ENCODE peak calls at places on chromosomes 2 and 18, in eight cellular contexts. P is GM12891, A is transverse colon, G is stomach, W is NB4, V is right lobe of liver, J is A549, N is thyroid gland. I is an unnamed sample.

GRCh38 chr18:52569492-52569891 is 229.5 kb downstream of the DCC start:
- DNase-seq in W (no peak), G (no peak), P (no peak), J (no peak), N (no peak), V (no peak), A (no peak), I (no peak)

GRCh38 chr18:2629003-2629402 is 26.5 kb upstream of the SMCHD1 start:
- DNase-seq in A (no peak), W (no peak), J (no peak), G (no peak), V (no peak), P (no peak), N (no peak), I (no peak)

GRCh38 chr18:24878289-24878688 is 417.9 kb downstream of the HRH4 start:
- DNase-seq in G (no peak), V (no peak), W (peak), N (no peak), P (no peak), A (no peak), J (no peak), I (no peak)

GRCh38 chr2:2775018-2775417 is 443.9 kb upstream of the MYT1L start:
- DNase-seq in P (no peak), A (no peak), J (no peak), N (no peak), G (no peak), W (no peak), V (no peak), I (no peak)

GRCh38 chr18:44693030-44693784 is 12.5 kb downstream of the SETBP1 start:
- DNase-seq in N (peak), P (no peak), J (no peak), A (no peak), V (no peak), W (no peak), G (no peak), I (no peak)

GRCh38 chr2:28591711-28592365 is 96.0 kb downstream of the PLB1 start:
- DNase-seq in V (no peak), W (no peak), G (no peak), P (no peak), J (no peak), A (no peak), N (no peak), I (no peak)

GRCh38 chr2:111919362-111919761 is 21.0 kb downstream of the MERTK start:
- DNase-seq in J (no peak), N (no peak), W (peak), P (no peak), V (no peak), A (no peak), G (no peak), I (no peak)

GRCh38 chr2:47520302-47520630 is 117.3 kb downstream of the MSH2 start:
- DNase-seq in N (no peak), P (no peak), V (no peak), W (peak), G (no peak), J (no peak), A (no peak), I (no peak)

GRCh38 chr2:31129835-31130561 is 8.2 kb downstream of the GALNT14 start:
- DNase-seq in J (no peak), V (no peak), A (no peak), P (no peak), N (no peak), G (no peak), W (no peak), I (no peak)

GRCh38 chr2:150080115-150080514 is 407.4 kb downstream of the RND3 start:
- DNase-seq in W (no peak), P (no peak), A (no peak), N (no peak), G (no peak), J (no peak), V (no peak), I (no peak)

GRCh38 chr2:15636972-15637785 is 45.5 kb downstream of the DDX1 start:
- DNase-seq in G (peak), A (peak), J (peak), V (peak), N (peak), W (peak), P (peak), I (peak)

GRCh38 chr2:207408086-207408794 is 121.5 kb upstream of the CREB1 start:
- DNase-seq in A (peak), P (no peak), N (no peak), J (peak), W (no peak), V (peak), G (peak), I (no peak)

GRCh38 chr2:7552825-7553550 is 635.8 kb downstream of the RNF144A start:
- DNase-seq in N (no peak), A (no peak), J (no peak), G (no peak), P (no peak), V (no peak), W (no peak), I (no peak)

GRCh38 chr2:118269408-118270051 is 181.3 kb downstream of the INSIG2 start:
- DNase-seq in P (no peak), W (peak), V (peak), N (no peak), G (no peak), J (no peak), A (no peak), I (no peak)

GRCh38 chr18:3449702-3450357 is at the start of gene TGIF1:
- DNase-seq in V (peak), N (peak), G (peak), A (peak), P (no peak), W (peak), J (no peak), I (peak)

GRCh38 chr18:79395761-79396404 is at the start of gene NFATC1:
- DNase-seq in G (peak), V (peak), P (no peak), J (peak), A (peak), N (peak), W (no peak), I (peak)

GRCh38 chr2:49110571-49111315 is 43.6 kb downstream of the FSHR start:
- DNase-seq in A (no peak), J (no peak), P (no peak), W (no peak), N (no peak), G (no peak), V (no peak), I (no peak)

GRCh38 chr2:62789518-62789917 is 84.0 kb downstream of the EHBP1 start:
- DNase-seq in V (no peak), G (no peak), J (no peak), N (no peak), W (no peak), P (no peak), A (no peak), I (no peak)

GRCh38 chr2:42618972-42619371 is 50.5 kb downstream of the MTA3 start:
- DNase-seq in W (peak), N (no peak), A (no peak), J (no peak), P (no peak), V (no peak), G (no peak), I (no peak)

GRCh38 chr18:76056467-76057194 is 438.4 kb downstream of the ZNF516 start:
- DNase-seq in G (no peak), A (peak), J (no peak), W (no peak), V (no peak), P (no peak), N (peak), I (no peak)

GRCh38 chr2:38835990-38836389 is 39.7 kb downstream of the DHX57 start:
- DNase-seq in G (no peak), J (no peak), A (no peak), W (no peak), V (no peak), P (peak), N (no peak), I (no peak)

GRCh38 chr18:79497638-79498081 is 101.9 kb downstream of the NFATC1 start:
- DNase-seq in A (no peak), N (no peak), V (no peak), P (peak), G (no peak), J (no peak), W (no peak), I (no peak)

GRCh38 chr2:60560734-60561649 is 7.5 kb upstream of the BCL11A start:
- DNase-seq in A (no peak), J (no peak), V (no peak), N (no peak), P (no peak), G (no peak), W (peak), I (no peak)

GRCh38 chr2:60567092-60567491 is 13.6 kb upstream of the BCL11A start:
- DNase-seq in W (no peak), V (no peak), J (no peak), N (no peak), P (no peak), G (no peak), A (no peak), I (no peak)

GRCh38 chr2:60567919-60568874 is 14.7 kb upstream of the BCL11A start:
- DNase-seq in A (no peak), J (no peak), G (no peak), W (no peak), P (no peak), V (no peak), N (no peak), I (no peak)

GRCh38 chr2:60569680-60570111 is 16.2 kb upstream of the BCL11A start:
- DNase-seq in G (no peak), P (no peak), J (no peak), V (no peak), W (peak), N (no peak), A (no peak), I (no peak)

DNA sequence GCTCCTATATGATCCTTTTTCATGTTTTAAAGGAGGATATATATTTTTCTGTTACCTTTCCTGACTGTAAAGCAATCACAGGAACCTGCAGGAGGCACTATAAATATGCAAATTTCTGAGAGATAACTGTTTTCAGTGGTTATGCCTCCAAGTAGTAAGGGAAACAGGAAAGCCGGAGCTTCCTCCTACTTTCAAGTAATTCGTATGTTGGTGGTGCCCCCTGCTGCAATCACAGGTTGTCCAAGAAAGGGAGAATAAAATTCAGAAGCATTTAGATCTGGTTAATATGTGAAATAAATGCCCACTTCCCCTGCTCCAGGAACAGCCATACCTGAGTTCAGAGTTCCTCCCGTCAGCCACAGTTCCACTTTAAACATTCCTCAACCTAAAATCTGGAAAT is 12.0 kb upstream of the BCL11A start:
- DNase-seq in P (no peak), N (no peak), G (no peak), W (peak), V (no peak), J (no peak), A (peak), I (no peak)
- TF ChIP-seq POLR2A in P (no peak), N (no peak), G (no peak), W (no peak), V (no peak), J (no peak), A (no peak), I (no peak)

GRCh38 chr2:170822885-170823799 is 6.5 kb downstream of the GAD1 start:
- DNase-seq in W (peak), V (peak), P (no peak), G (no peak), N (peak), A (no peak), J (no peak), I (no peak)

GRCh38 chr2:170821631-170822291 is 5.1 kb downstream of the GAD1 start:
- DNase-seq in P (no peak), W (no peak), N (no peak), G (no peak), J (no peak), A (no peak), V (no peak), I (no peak)

GRCh38 chr2:170823800-170824153 is 7.1 kb downstream of the GAD1 start:
- DNase-seq in V (no peak), A (no peak), W (peak), P (no peak), G (no peak), N (no peak), J (no peak), I (no peak)

GRCh38 chr2:170820647-170821630 is 4.3 kb downstream of the GAD1 start:
- DNase-seq in G (no peak), W (no peak), V (no peak), J (no peak), A (no peak), N (no peak), P (no peak), I (no peak)

DNA sequence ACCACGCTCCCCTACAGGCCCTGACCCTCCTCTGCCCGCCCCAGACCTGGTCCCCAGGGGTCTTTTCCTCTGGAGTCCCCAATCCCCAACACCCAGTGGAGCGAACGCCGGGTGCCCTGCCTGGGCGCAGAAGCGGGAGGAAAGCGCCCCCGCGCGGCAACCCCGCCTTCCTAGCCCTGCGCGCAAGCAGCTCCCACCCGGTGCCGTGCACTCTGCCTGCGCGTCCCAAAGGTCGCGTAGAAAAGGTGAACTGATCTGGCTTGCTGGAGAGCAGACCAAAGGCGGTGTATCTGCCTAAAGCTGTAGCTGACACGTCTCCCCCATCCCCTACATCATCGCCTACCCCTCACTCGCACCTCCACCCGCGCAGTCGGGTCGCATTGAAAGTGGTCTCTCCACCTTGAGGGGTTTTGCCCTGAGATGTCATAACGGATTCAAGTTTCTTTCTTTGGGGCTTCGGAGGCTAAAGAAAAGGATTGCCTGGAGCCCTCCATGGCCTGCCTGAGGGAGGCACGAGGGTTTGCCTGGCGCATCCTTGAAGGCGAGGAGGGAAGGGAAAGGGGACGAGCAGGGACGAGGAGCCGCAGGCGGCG is 5.7 kb downstream of the GAD1 start:
- DNase-seq in V (no peak), A (no peak), G (no peak), W (no peak), P (no peak), J (no peak), N (no peak), I (no peak)
- TF ChIP-seq POLR2A in V (no peak), A (no peak), G (no peak), W (no peak), P (no peak), J (no peak), N (no peak), I (no peak)

GRCh38 chr2:68319397-68320117 is at the start of gene CNRIP1:
- DNase-seq in W (peak), G (peak), A (peak), N (peak), V (peak), J (peak), P (peak), I (peak)
- TF ChIP-seq POLR2A in W (no peak), G (no peak), A (peak), N (no peak), V (peak), J (no peak), P (no peak), I (peak)

GRCh38 chr2:156329031-156329921 is 3.2 kb downstream of the NR4A2 start:
- DNase-seq in A (no peak), J (no peak), W (no peak), V (no peak), G (no peak), P (no peak), N (no peak), I (no peak)
- TF ChIP-seq POLR2A in A (no peak), J (no peak), W (no peak), V (no peak), G (no peak), P (no peak), N (no peak), I (no peak)

DNA sequence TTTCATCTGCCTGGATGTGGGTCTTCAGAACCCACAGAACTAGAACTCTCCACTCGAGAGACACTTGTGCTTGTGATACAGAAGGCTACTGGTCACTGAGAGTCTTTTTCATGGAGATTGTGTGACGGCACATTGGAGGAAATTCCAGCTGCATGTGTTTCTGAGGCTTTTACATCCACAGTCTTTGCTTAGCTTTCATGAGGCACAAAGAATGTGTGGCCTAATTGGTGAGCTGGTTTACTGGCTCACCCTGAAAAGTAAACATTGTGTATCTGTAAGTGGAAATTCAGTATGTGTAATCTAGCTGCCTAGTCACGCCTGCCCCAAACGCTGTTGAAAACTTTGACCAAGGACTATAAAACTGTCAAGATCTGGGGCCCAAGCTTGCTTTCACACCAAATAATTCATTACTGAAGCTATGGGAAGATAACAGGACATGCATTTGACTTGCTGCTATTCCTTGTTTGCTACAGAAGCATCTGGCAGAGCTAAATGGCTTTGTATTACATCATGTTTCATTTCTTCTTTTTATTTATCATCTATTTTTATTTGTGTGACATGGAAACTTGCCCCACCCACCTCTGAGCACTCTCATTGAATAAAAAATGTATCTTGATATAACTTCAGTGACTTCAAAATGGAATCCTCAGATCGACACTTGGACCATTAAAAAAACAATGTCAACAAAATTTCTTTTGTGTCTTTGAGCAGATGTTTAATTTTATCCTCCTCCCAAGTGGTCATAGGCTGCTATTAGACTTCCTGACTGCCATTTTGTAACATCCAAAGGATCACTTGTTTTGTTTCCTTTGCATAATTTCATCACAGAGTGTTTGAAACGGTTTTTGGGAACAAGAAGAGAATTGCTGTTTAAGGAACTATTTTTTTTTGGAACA is 80.2 kb downstream of the EFEMP1 start:
- DNase-seq in P (no peak), J (peak), G (peak), N (no peak), W (no peak), V (no peak), A (peak), I (no peak)
- TF ChIP-seq POLR2A in P (no peak), J (no peak), G (no peak), N (no peak), W (no peak), V (no peak), A (no peak), I (no peak)

I was measured in H54.